ENCODE peak calls at places on chromosome 15, in five cellular contexts. P, R, W, B and H are unnamed samples.

GRCh38 chr15:99721896-99722295 is 11.3 kb downstream of the LYSMD4 start:
- DNase-seq in P (no peak), R (no peak), W (no peak), B (no peak), H (no peak)

GRCh38 chr15:90845201-90845949 is 23.0 kb upstream of the FURIN start:
- DNase-seq in P (no peak), R (peak; percentile 78), W (peak; percentile 84), B (peak; percentile 81), H (peak; percentile 63)

GRCh38 chr15:39597751-39598185 is 16.9 kb downstream of the THBS1 start:
- DNase-seq in P (no peak), R (peak; percentile 64), W (no peak), B (no peak), H (no peak)

GRCh38 chr15:56758770-56759449 is 25.6 kb upstream of the ZNF280D start:
- DNase-seq in P (no peak), R (peak; percentile 48), W (peak; percentile 27), B (no peak), H (peak; percentile 15)

GRCh38 chr15:34818531-34818930 is 23.2 kb upstream of the ACTC1 start:
- DNase-seq in P (no peak), R (no peak), W (no peak), B (no peak), H (no peak)

GRCh38 chr15:50330921-50331320 is 24.1 kb downstream of the GABPB1 start:
- DNase-seq in P (no peak), R (no peak), W (no peak), B (no peak), H (no peak)

GRCh38 chr15:42914728-42915497 is 5.7 kb downstream of the TTBK2 start:
- DNase-seq in P (no peak), R (peak; percentile 23), W (no peak), B (no peak), H (no peak)

GRCh38 chr15:80915462-80915861 is 74.2 kb downstream of the MESD start:
- DNase-seq in P (no peak), R (no peak), W (no peak), B (no peak), H (no peak)

GRCh38 chr15:43519207-43519606 is 1.8 kb downstream of the MAP1A start:
- DNase-seq in P (no peak), R (no peak), W (no peak), B (no peak), H (no peak)

GRCh38 chr15:100115711-100116090 is 226.1 kb downstream of the ADAMTS17 start:
- DNase-seq in P (no peak), R (peak; percentile 63), W (no peak), B (no peak), H (no peak)

GRCh38 chr15:94052711-94053110 is 178.7 kb upstream of the MCTP2 start:
- DNase-seq in P (no peak), R (no peak), W (no peak), B (no peak), H (no peak)

GRCh38 chr15:94243418-94243817 is 12.1 kb downstream of the MCTP2 start:
- DNase-seq in P (no peak), R (no peak), W (no peak), B (no peak), H (no peak)

GRCh38 chr15:49793943-49794342 is 173.1 kb downstream of the DTWD1 start:
- DNase-seq in P (no peak), R (no peak), W (no peak), B (no peak), H (no peak)

GRCh38 chr15:61053401-61053800 is 175.7 kb downstream of the RORA start:
- DNase-seq in P (no peak), R (no peak), W (no peak), B (no peak), H (no peak)